ENCODE peak calls at places on chromosome 5, in five cellular contexts. X is psoas muscle, H is heart left ventricle, W is mammary epithelial cell, P is uterus. B is an unnamed sample.

GRCh38 chr5:41445937-41446563 is 64.4 kb downstream of the PLCXD3 start:
- DNase-seq in X (no peak), H (no peak), W (no peak), P (no peak), B (no peak)

GRCh38 chr5:136036991-136037705 is 8.4 kb downstream of the TGFBI start:
- DNase-seq in X (peak; percentile 70), H (peak; percentile 62), W (peak; percentile 91), P (no peak), B (no peak)

GRCh38 chr5:79613571-79613970 is 1.3 kb downstream of the TENT2 start:
- DNase-seq in X (no peak), H (no peak), W (no peak), P (no peak), B (no peak)

GRCh38 chr5:124859027-124859426 is 112.6 kb upstream of the ZNF608 start:
- DNase-seq in X (peak; percentile 49), H (no peak), W (no peak), P (no peak), B (no peak)

GRCh38 chr5:120604898-120605297 is 140.8 kb downstream of the PRR16 start:
- DNase-seq in X (no peak), H (no peak), W (peak; percentile 86), P (no peak), B (no peak)

GRCh38 chr5:134649163-134649916 is 755 bp downstream of the SEC24A start:
- DNase-seq in X (peak; percentile 64), H (no peak), W (peak; percentile 23), P (peak; percentile 31), B (no peak)

GRCh38 chr5:677131-678101 is 15.7 kb downstream of the TPPP start:
- DNase-seq in X (peak; percentile 38), H (no peak), W (no peak), P (peak; percentile 11), B (peak; percentile 56)

GRCh38 chr5:43065384-43066230 is 25.5 kb upstream of the ANXA2R start:
- DNase-seq in X (peak; percentile 87), H (peak; percentile 49), W (peak; percentile 74), P (peak; percentile 55), B (peak; percentile 85)

GRCh38 chr5:55021465-55021864 is 2.6 kb upstream of the GZMK start:
- DNase-seq in X (no peak), H (no peak), W (no peak), P (no peak), B (no peak)

GRCh38 chr5:6187501-6187900 is 190.8 kb downstream of the MED10 start:
- DNase-seq in X (no peak), H (no peak), W (no peak), P (no peak), B (no peak)

GRCh38 chr5:180313677-180314076 is 21.8 kb upstream of the MAPK9 start:
- DNase-seq in X (no peak), H (peak; percentile 43), W (no peak), P (no peak), B (no peak)

GRCh38 chr5:118762291-118762690 is 226.1 kb downstream of the DTWD2 start:
- DNase-seq in X (no peak), H (no peak), W (no peak), P (no peak), B (no peak)

GRCh38 chr5:7897014-7897600 is 28.2 kb downstream of the MTRR start:
- DNase-seq in X (no peak), H (no peak), W (peak; percentile 44), P (no peak), B (no peak)

GRCh38 chr5:151244210-151244609 is 8.8 kb upstream of the GM2A start:
- DNase-seq in X (no peak), H (no peak), W (no peak), P (no peak), B (no peak)

DNA sequence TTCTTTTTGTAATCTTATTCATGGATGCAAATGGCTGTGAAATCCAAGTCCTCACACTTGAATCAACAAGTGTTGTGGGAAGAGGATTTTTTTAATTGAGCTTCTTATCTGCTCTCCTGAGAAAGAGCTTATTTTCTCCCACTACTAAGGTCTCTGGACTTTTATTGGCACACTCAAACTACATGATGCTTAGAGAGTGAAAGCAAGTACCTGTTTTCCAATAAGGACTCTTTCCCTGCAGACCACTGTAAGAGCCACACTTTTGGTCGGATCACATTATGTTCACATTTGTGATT is 546.4 kb upstream of the ARRDC3 start:
- DNase-seq in X (no peak), H (no peak), W (no peak), P (no peak), B (no peak)
- TF ChIP-seq CTCF in X (no peak), H (no peak), W (no peak), P (no peak), B (no peak)

GRCh38 chr5:14428302-14429081 is 153.1 kb upstream of the OTULINL start:
- DNase-seq in X (no peak), H (no peak), W (peak; percentile 34), P (no peak), B (no peak)

GRCh38 chr5:14429614-14430013 is 152.0 kb upstream of the OTULINL start:
- DNase-seq in X (no peak), H (no peak), W (no peak), P (no peak), B (no peak)

GRCh38 chr5:14426521-14426920 is 155.1 kb upstream of the OTULINL start:
- DNase-seq in X (no peak), H (no peak), W (no peak), P (no peak), B (no peak)

GRCh38 chr5:14425581-14425980 is 156.0 kb upstream of the OTULINL start:
- DNase-seq in X (no peak), H (no peak), W (no peak), P (no peak), B (no peak)

DNA sequence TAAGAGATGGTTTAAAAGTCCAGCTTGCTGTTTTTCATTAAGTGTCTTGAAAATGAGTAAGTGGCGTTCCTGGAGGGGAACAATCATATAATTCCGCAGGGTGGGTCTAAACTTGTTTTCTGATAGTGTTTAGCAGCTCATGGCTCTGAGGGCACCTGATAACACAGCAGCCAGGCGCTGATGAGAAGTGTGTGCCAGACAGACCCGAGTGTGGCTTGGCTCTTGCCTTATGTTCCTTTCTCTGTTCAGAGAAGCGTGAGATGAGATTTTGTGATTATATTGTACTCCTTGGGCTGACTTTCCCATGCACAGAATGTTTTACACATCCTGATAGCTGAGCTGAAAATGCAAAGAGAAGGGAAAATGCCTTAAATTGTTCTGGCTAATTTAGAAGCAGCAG is 152.5 kb upstream of the OTULINL start:
- DNase-seq in X (no peak), H (no peak), W (no peak), P (no peak), B (no peak)
- H3K27ac ChIP-seq in X (no peak overlapping the region), H (peak overlapping the region; percentile 84), W (no peak overlapping the region), P (no peak overlapping the region), B (no peak overlapping the region)

GRCh38 chr5:170737591-170737990 is 45.9 kb upstream of the GABRP start:
- DNase-seq in X (no peak), H (no peak), W (no peak), P (no peak), B (no peak)
- TF ChIP-seq CTCF in X (no peak), H (no peak), W (no peak), P (no peak), B (no peak)

DNA sequence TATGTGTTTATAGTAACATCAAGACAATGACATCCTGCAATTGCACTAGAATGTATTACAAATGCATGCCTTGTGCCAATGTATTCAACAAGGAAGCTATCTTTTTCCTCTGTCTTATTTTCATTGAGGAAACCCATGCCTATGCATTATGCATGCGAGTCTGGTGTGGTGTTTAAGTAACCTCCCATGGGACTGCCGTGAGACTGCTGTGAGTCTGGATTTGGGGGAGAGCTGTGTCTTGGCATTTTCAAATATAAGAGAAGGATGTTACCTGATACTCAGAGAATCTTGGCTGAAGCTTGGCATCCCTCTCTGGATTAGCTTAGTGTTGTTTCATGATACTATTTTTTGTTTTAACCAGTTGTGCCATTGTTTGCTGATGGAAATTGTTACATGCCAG is 98.3 kb downstream of the F2RL2 start:
- DNase-seq in X (no peak), H (no peak), W (no peak), P (no peak), B (no peak)
- H3K27ac ChIP-seq in X (no peak overlapping the region), H (no peak overlapping the region), W (no peak overlapping the region), P (no peak overlapping the region), B (no peak overlapping the region)

GRCh38 chr5:31047007-31047406 is 146.5 kb upstream of the CDH6 start:
- DNase-seq in X (no peak), H (no peak), W (no peak), P (no peak), B (no peak)
- TF ChIP-seq CTCF in X (no peak), H (no peak), W (no peak), P (no peak), B (no peak)

GRCh38 chr5:129836321-129836720 is 67.9 kb upstream of the CHSY3 start:
- DNase-seq in X (no peak), H (no peak), W (no peak), P (no peak), B (no peak)
- H3K27ac ChIP-seq in X (no peak overlapping the region), H (no peak overlapping the region), W (no peak overlapping the region), P (no peak overlapping the region), B (no peak overlapping the region)

GRCh38 chr5:126360467-126360866 is 62.7 kb upstream of the GRAMD2B start:
- DNase-seq in X (no peak), H (no peak), W (peak; percentile 83), P (no peak), B (no peak)
- TF ChIP-seq CTCF in X (no peak), H (no peak), W (no peak), P (no peak), B (no peak)